ENCODE peak calls at places on chromosome 12, in five cellular contexts. I, B, P, G and N are unnamed samples.

GRCh38 chr12:26680724-26681455 is 152.1 kb downstream of the ITPR2 start:
- DNase-seq in I (no peak), B (peak; percentile 68), P (peak; percentile 84), G (no peak), N (no peak)

GRCh38 chr12:21795648-21796328 is 21.3 kb upstream of the KCNJ8 start:
- DNase-seq in I (no peak), B (no peak), P (no peak), G (no peak), N (no peak)

GRCh38 chr12:54032627-54033100 is at the start of gene HOXC5:
- DNase-seq in I (peak; percentile 76), B (peak; percentile 70), P (peak; percentile 90), G (peak; percentile 97), N (no peak)

GRCh38 chr12:77723308-77723707 is 107.4 kb upstream of the NAV3 start:
- DNase-seq in I (no peak), B (no peak), P (no peak), G (no peak), N (no peak)

GRCh38 chr12:109686523-109686922 is 27.1 kb upstream of the FAM222A start:
- DNase-seq in I (no peak), B (no peak), P (no peak), G (no peak), N (no peak)

GRCh38 chr12:5295151-5295550 is 136.8 kb upstream of the NTF3 start:
- DNase-seq in I (no peak), B (peak; percentile 41), P (no peak), G (no peak), N (no peak)

GRCh38 chr12:132292328-132293319 is 36.8 kb downstream of the GALNT9 start:
- DNase-seq in I (peak; percentile 13), B (no peak), P (no peak), G (no peak), N (no peak)

GRCh38 chr12:54017027-54017788 is 8.4 kb downstream of the HOXC8 start:
- DNase-seq in I (peak; percentile 76), B (no peak), P (no peak), G (no peak), N (no peak)

GRCh38 chr12:78209851-78210493 is 379.3 kb downstream of the NAV3 start:
- DNase-seq in I (no peak), B (peak; percentile 54), P (peak; percentile 91), G (no peak), N (no peak)

GRCh38 chr12:77830502-77830901 is at the start of gene NAV3:
- DNase-seq in I (no peak), B (peak; percentile 58), P (peak; percentile 36), G (no peak), N (no peak)

GRCh38 chr12:128205145-128205544 is 61.8 kb upstream of the TMEM132C start:
- DNase-seq in I (no peak), B (no peak), P (no peak), G (no peak), N (no peak)

GRCh38 chr12:25308761-25309160 is 58.0 kb upstream of the KRAS start:
- DNase-seq in I (no peak), B (no peak), P (peak; percentile 44), G (no peak), N (no peak)

GRCh38 chr12:21169878-21170472 is 39.0 kb downstream of the SLCO1B1 start:
- DNase-seq in I (no peak), B (peak; percentile 66), P (peak; percentile 21), G (no peak), N (peak; percentile 4)

GRCh38 chr12:1282670-1283361 is 291.8 kb downstream of the ERC1 start:
- DNase-seq in I (no peak), B (no peak), P (peak; percentile 75), G (peak; percentile 89), N (peak; percentile 27)

GRCh38 chr12:109726106-109726497 is 12.5 kb downstream of the FAM222A start:
- DNase-seq in I (no peak), B (no peak), P (no peak), G (no peak), N (no peak)

GRCh38 chr12:102642199-102642598 is 161.8 kb upstream of the IGF1 start:
- DNase-seq in I (no peak), B (peak; percentile 3), P (peak; percentile 68), G (no peak), N (peak; percentile 31)

GRCh38 chr12:44874981-44875416 is 1.1 kb downstream of the NELL2 start:
- DNase-seq in I (no peak), B (no peak), P (no peak), G (peak; percentile 65), N (no peak)

GRCh38 chr12:53599579-53599978 is 26.6 kb downstream of the ATF7 start:
- DNase-seq in I (no peak), B (no peak), P (no peak), G (no peak), N (no peak)

GRCh38 chr12:91074068-91074819 is 16.4 kb upstream of the KERA start:
- DNase-seq in I (no peak), B (no peak), P (peak; percentile 25), G (no peak), N (no peak)

GRCh38 chr12:64590183-64590582 is 20.1 kb upstream of the RASSF3 start:
- DNase-seq in I (no peak), B (no peak), P (no peak), G (no peak), N (no peak)

GRCh38 chr12:21583587-21583986 is 21.1 kb downstream of the GYS2 start:
- DNase-seq in I (no peak), B (no peak), P (no peak), G (no peak), N (no peak)

GRCh38 chr12:51976376-51977160 is 25.1 kb downstream of the ACVR1B start:
- DNase-seq in I (no peak), B (peak; percentile 86), P (peak; percentile 59), G (no peak), N (peak; percentile 55)

GRCh38 chr12:66694666-66695065 is 15.8 kb upstream of the GRIP1 start:
- DNase-seq in I (no peak), B (no peak), P (no peak), G (no peak), N (no peak)

GRCh38 chr12:95518976-95519375 is 32.3 kb downstream of the USP44 start:
- DNase-seq in I (no peak), B (no peak), P (no peak), G (no peak), N (no peak)

GRCh38 chr12:79737875-79738718 is 47.3 kb upstream of the PAWR start:
- DNase-seq in I (no peak), B (peak; percentile 84), P (peak; percentile 59), G (no peak), N (peak; percentile 29)

GRCh38 chr12:3881208-3881980 is 8.2 kb upstream of the PARP11 start:
- DNase-seq in I (no peak), B (no peak), P (no peak), G (no peak), N (no peak)

GRCh38 chr12:21546721-21547120 is 20.6 kb downstream of the SPX start:
- DNase-seq in I (no peak), B (peak; percentile 35), P (no peak), G (no peak), N (no peak)

GRCh38 chr12:38689704-38690103 is 215.7 kb downstream of the CPNE8 start:
- DNase-seq in I (no peak), B (peak; percentile 74), P (peak; percentile 60), G (no peak), N (peak; percentile 46)

GRCh38 chr12:24268663-24269186 is 319.3 kb upstream of the SOX5 start:
- DNase-seq in I (no peak), B (no peak), P (no peak), G (no peak), N (no peak)

GRCh38 chr12:46219892-46220655 is 48.8 kb downstream of the SLC38A1 start:
- DNase-seq in I (no peak), B (peak; percentile 93), P (peak; percentile 91), G (no peak), N (peak; percentile 55)

GRCh38 chr12:95073698-95074520 is 491 bp upstream of the NR2C1 start:
- DNase-seq in I (no peak), B (no peak), P (no peak), G (no peak), N (no peak)

GRCh38 chr12:37565112-37565511 is 751.5 kb upstream of the ALG10B start:
- DNase-seq in I (no peak), B (no peak), P (no peak), G (no peak), N (no peak)

GRCh38 chr12:58443273-58443980 is 476.9 kb downstream of the LRIG3 start:
- DNase-seq in I (no peak), B (peak; percentile 63), P (peak; percentile 18), G (no peak), N (no peak)

GRCh38 chr12:73158341-73158740 is 886.2 kb downstream of the TRHDE start:
- DNase-seq in I (no peak), B (no peak), P (no peak), G (no peak), N (no peak)

GRCh38 chr12:21993438-21993981 is 52.3 kb upstream of the ABCC9 start:
- DNase-seq in I (no peak), B (no peak), P (no peak), G (no peak), N (no peak)

DNA sequence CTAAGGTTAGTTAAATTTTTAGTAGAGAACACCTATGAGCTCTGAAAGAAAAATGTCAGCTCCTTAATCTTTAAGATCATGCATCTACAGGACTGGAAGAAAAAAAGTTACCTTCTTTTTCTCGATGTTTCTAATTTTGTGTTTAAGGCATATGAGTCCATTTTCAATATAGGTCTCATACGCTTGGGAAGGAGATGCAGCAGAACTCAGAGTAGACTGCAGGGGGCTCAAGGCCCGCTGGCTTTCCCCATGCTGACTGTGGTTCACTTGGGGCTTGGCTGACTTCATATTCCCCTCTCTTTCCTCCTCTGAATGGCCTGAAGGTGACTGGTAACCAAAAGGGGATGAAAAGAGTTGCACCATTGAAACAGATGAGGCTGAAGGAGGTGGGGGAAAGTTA is 1.5 kb downstream of the CAPRIN2 start:
- DNase-seq in I (no peak), B (peak; percentile 59), P (peak; percentile 27), G (no peak), N (no peak)
- TF ChIP-seq CTCF in I (no peak), B (peak; percentile 67), P (peak; percentile 43), G (no peak), N (peak; percentile 50)

GRCh38 chr12:47223848-47224213 is 144.1 kb upstream of the AMIGO2 start:
- DNase-seq in I (no peak), B (peak; percentile 44), P (no peak), G (no peak), N (no peak)
- H3K4me3 ChIP-seq in I (peak overlapping the region; percentile 28), B (no peak overlapping the region), P (no peak overlapping the region), G (no peak overlapping the region), N (no peak overlapping the region)

GRCh38 chr12:89350661-89351488 is 1.4 kb downstream of the DUSP6 start:
- DNase-seq in I (peak; percentile 19), B (peak; percentile 43), P (peak; percentile 19), G (no peak), N (no peak)

GRCh38 chr12:89352492-89353187 is at the start of gene DUSP6:
- DNase-seq in I (peak; percentile 90), B (peak; percentile 100), P (peak; percentile 99), G (peak; percentile 99), N (peak; percentile 98)

GRCh38 chr12:89353188-89353822 is 1.0 kb upstream of the DUSP6 start:
- DNase-seq in I (peak; percentile 70), B (peak; percentile 77), P (peak; percentile 68), G (peak; percentile 94), N (no peak)

GRCh38 chr12:89351489-89352241 is 636 bp downstream of the DUSP6 start:
- DNase-seq in I (peak; percentile 37), B (no peak), P (peak; percentile 52), G (no peak), N (no peak)

GRCh38 chr12:89352242-89352491 is 134 bp downstream of the DUSP6 start:
- DNase-seq in I (no peak), B (no peak), P (no peak), G (no peak), N (no peak)
- TF ChIP-seq CTCF in I (no peak), B (no peak), P (no peak), G (no peak), N (no peak)

GRCh38 chr12:113473942-113474341 is 2.3 kb upstream of the LHX5 start:
- DNase-seq in I (no peak), B (no peak), P (no peak), G (no peak), N (no peak)
- H3K4me3 ChIP-seq in I (no peak overlapping the region), B (no peak overlapping the region), P (no peak overlapping the region), G (no peak overlapping the region), N (no peak overlapping the region)